ENCODE peak calls at places on chromosomes 7 and 10, in nine cellular contexts. Z is T-helper 9 cell, K is heart right ventricle, L is HEK293T, B is NCI-H1092 treated with DMSO at 0.1 percent for 48 hours, Y is kidney glomerular epithelial cell, G is thoracic aorta, J is SJSA1, P is T-helper 2 cell. D is an unnamed sample.

GRCh38 chr10:119259345-119259744 is 52.0 kb downstream of the GRK5 start:
- DNase-seq in P (no peak), G (no peak), L (no peak), Y (no peak), K (no peak), Z (no peak), J (no peak), B (no peak), D (no peak)

GRCh38 chr7:143487566-143487965 is 9.9 kb downstream of the TAS2R41 start:
- DNase-seq in J (no peak), Y (no peak), K (peak), B (peak), G (no peak), Z (no peak), L (no peak), P (no peak), D (no peak)

GRCh38 chr7:16916111-16916639 is 34.4 kb upstream of the AGR3 start:
- DNase-seq in J (peak), P (no peak), B (no peak), Z (no peak), Y (peak), G (no peak), L (no peak), K (no peak), D (peak)

GRCh38 chr10:110784198-110784597 is 87.5 kb upstream of the PDCD4 start:
- DNase-seq in Z (no peak), G (no peak), J (no peak), L (no peak), Y (no peak), K (no peak), B (no peak), P (no peak), D (no peak)

GRCh38 chr10:59536576-59537014 is 173.1 kb downstream of the SLC16A9 start:
- DNase-seq in K (peak), Y (no peak), G (no peak), B (no peak), P (no peak), L (no peak), Z (no peak), J (no peak), D (peak)

GRCh38 chr7:44489955-44490350 is 505 bp downstream of the NUDCD3 start:
- DNase-seq in Y (peak), L (no peak), B (no peak), G (no peak), J (no peak), Z (peak), P (no peak), K (no peak), D (no peak)

GRCh38 chr10:14456218-14456869 is 125.6 kb upstream of the FRMD4A start:
- DNase-seq in P (no peak), Y (no peak), K (no peak), J (no peak), B (no peak), L (no peak), Z (no peak), G (no peak), D (no peak)

GRCh38 chr7:156240532-156240931 is 400.0 kb upstream of the RNF32 start:
- DNase-seq in B (no peak), G (no peak), K (no peak), P (no peak), L (no peak), J (no peak), Z (no peak), Y (no peak), D (no peak)

GRCh38 chr7:95718556-95719410 is 53.6 kb upstream of the DYNC1I1 start:
- DNase-seq in Z (no peak), K (no peak), P (no peak), B (peak), L (peak), J (no peak), G (no peak), Y (no peak), D (no peak)

GRCh38 chr7:143408686-143409551 is at the start of gene EPHA1:
- DNase-seq in J (no peak), L (peak), G (no peak), B (no peak), Y (peak), Z (peak), P (peak), K (no peak), D (no peak)

GRCh38 chr10:121696854-121697253 is 98.6 kb upstream of the FGFR2 start:
- DNase-seq in Y (no peak), P (no peak), K (no peak), J (no peak), Z (no peak), B (no peak), G (no peak), L (peak), D (no peak)

GRCh38 chr7:25263292-25263691 is 35.0 kb upstream of the NPVF start:
- DNase-seq in G (no peak), K (no peak), Z (no peak), Y (no peak), J (no peak), L (no peak), B (no peak), P (no peak), D (no peak)

GRCh38 chr7:76294344-76295024 is 8.0 kb upstream of the HSPB1 start:
- DNase-seq in B (peak), Z (no peak), L (no peak), J (peak), G (peak), K (peak), Y (peak), P (no peak), D (peak)

GRCh38 chr10:13853854-13854253 is 267.1 kb downstream of the PRPF18 start:
- DNase-seq in B (no peak), K (peak), J (no peak), L (no peak), Z (no peak), Y (no peak), P (no peak), G (no peak), D (no peak)

GRCh38 chr10:99761395-99761794 is 21.0 kb upstream of the ABCC2 start:
- DNase-seq in J (no peak), Z (no peak), L (no peak), G (no peak), B (no peak), K (no peak), Y (no peak), P (no peak), D (no peak)

GRCh38 chr10:123402021-123402420 is 247.8 kb downstream of the BUB3 start:
- DNase-seq in J (no peak), P (no peak), G (no peak), B (no peak), K (no peak), Z (no peak), Y (no peak), L (no peak), D (no peak)

GRCh38 chr10:123249894-123250293 is 95.7 kb downstream of the BUB3 start:
- DNase-seq in Y (no peak), B (peak), P (no peak), K (no peak), G (no peak), Z (no peak), L (no peak), J (no peak), D (no peak)

GRCh38 chr7:103771294-103771693 is 218.2 kb downstream of the RELN start:
- DNase-seq in L (no peak), Y (no peak), J (no peak), B (no peak), P (no peak), G (no peak), Z (no peak), K (no peak), D (no peak)